ENCODE peak calls at places on chromosome 5, in five cellular contexts. U, I, M, T and O are unnamed samples.

GRCh38 chr5:16784088-16784487 is 152.0 kb downstream of the MYO10 start:
- DNase-seq in T (no peak), I (no peak), M (peak), U (no peak), O (no peak)

GRCh38 chr5:93328833-93329232 is 252.2 kb downstream of the NR2F1-AS1 start:
- DNase-seq in U (no peak), I (no peak), T (no peak), M (no peak), O (no peak)

GRCh38 chr5:139908749-139909148 is 113.1 kb downstream of the PSD2 start:
- DNase-seq in U (no peak), I (peak), T (no peak), M (peak), O (peak)

GRCh38 chr5:80739487-80739886 is 84.7 kb upstream of the DHFR start:
- DNase-seq in T (no peak), M (no peak), U (no peak), I (no peak), O (no peak)

GRCh38 chr5:128711216-128711615 is 173.2 kb upstream of the FBN2 start:
- DNase-seq in M (peak), I (no peak), U (no peak), T (no peak), O (no peak)

GRCh38 chr5:38697013-38697412 is 140.6 kb upstream of the LIFR start:
- DNase-seq in T (no peak), U (no peak), M (peak), I (no peak), O (no peak)

GRCh38 chr5:61651202-61651601 is 319.1 kb downstream of the ZSWIM6 start:
- DNase-seq in T (no peak), I (no peak), U (no peak), M (no peak), O (no peak)

GRCh38 chr5:122354293-122354692 is 42.3 kb downstream of the SNCAIP start:
- DNase-seq in U (no peak), I (no peak), M (peak), T (no peak), O (no peak)

GRCh38 chr5:175772747-175773533 is 98.4 kb upstream of the CPLX2 start:
- DNase-seq in U (peak), I (no peak), T (no peak), M (no peak), O (no peak)

GRCh38 chr5:159915913-159916840 is at the start of gene ADRA1B:
- DNase-seq in I (peak), U (peak), T (peak), M (peak), O (peak)

GRCh38 chr5:107378218-107378899 is 292.4 kb downstream of the EFNA5 start:
- DNase-seq in T (no peak), U (no peak), I (no peak), M (peak), O (no peak)

GRCh38 chr5:7628820-7629219 is 222.1 kb downstream of the CFAP90 start:
- DNase-seq in M (no peak), T (no peak), I (no peak), U (no peak), O (no peak)

GRCh38 chr5:160311491-160312138 is 749 bp downstream of the CCNJL start:
- DNase-seq in T (peak), M (peak), U (no peak), I (no peak), O (no peak)

GRCh38 chr5:125342938-125343401 is 596.5 kb upstream of the ZNF608 start:
- DNase-seq in M (peak), I (no peak), U (no peak), T (no peak), O (no peak)

GRCh38 chr5:172855597-172856292 is 21.7 kb downstream of the ERGIC1 start:
- DNase-seq in U (no peak), M (peak), I (no peak), T (no peak), O (no peak)

GRCh38 chr5:176152191-176152932 is 85.9 kb upstream of the SIMC1 start:
- DNase-seq in M (no peak), T (no peak), U (no peak), I (no peak), O (no peak)

GRCh38 chr5:112762113-112762810 is 24.6 kb downstream of the APC start:
- DNase-seq in U (no peak), I (no peak), M (peak), T (no peak), O (no peak)

GRCh38 chr5:80566711-80567259 is 3.3 kb downstream of the ANKRD34B start:
- DNase-seq in I (no peak), M (peak), U (no peak), T (no peak), O (no peak)

GRCh38 chr5:132064738-132065331 is 4.4 kb downstream of the IL3 start:
- DNase-seq in U (peak), M (peak), I (no peak), T (peak), O (peak)

GRCh38 chr5:132065951-132066701 is 5.7 kb downstream of the IL3 start:
- DNase-seq in U (no peak), M (no peak), I (no peak), T (peak), O (no peak)

GRCh38 chr5:132066871-132067270 is 6.4 kb downstream of the IL3 start:
- DNase-seq in U (no peak), I (no peak), M (no peak), T (peak), O (no peak)

GRCh38 chr5:132064140-132064539 is 3.7 kb downstream of the IL3 start:
- DNase-seq in T (peak), U (no peak), I (no peak), M (no peak), O (no peak)

DNA sequence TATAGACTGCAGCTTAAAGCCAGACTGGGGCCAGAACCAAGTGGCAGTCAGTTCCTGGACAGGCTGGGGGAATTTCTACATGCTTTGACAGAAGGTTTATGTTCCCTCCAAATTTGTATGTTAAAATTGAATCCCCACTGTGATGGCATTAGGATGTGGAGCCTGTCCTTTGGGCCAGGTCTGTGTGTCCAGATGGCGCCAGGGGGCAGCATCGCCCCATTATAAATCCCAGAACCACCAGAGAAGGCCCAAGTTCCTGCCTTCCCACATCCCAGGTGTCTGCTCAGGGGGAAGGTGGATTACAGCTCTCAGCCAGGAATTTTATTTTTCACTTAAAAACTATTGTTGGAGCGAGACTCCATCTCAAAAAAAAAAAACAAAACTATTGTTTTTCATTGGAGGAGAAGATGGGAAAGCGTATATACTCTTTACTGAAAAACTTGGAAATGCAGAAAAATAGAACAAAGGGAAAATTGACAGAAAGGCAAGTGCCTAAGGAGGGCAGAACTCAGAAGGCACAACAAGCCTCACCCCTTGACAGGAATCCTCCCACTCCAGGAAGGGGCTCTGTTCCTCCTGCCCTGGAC is 5.0 kb downstream of the IL3 start:
- DNase-seq in I (no peak), T (peak), U (peak), M (peak), O (no peak)
- TF ChIP-seq CTCF in I (no peak), T (peak), U (peak), M (peak), O (no peak)

GRCh38 chr5:72523960-72524582 is 16.9 kb upstream of the ZNF366 start:
- DNase-seq in I (no peak), T (no peak), U (peak), M (peak), O (no peak)
- TF ChIP-seq CTCF in I (peak), T (peak), U (peak), M (peak), O (no peak)

DNA sequence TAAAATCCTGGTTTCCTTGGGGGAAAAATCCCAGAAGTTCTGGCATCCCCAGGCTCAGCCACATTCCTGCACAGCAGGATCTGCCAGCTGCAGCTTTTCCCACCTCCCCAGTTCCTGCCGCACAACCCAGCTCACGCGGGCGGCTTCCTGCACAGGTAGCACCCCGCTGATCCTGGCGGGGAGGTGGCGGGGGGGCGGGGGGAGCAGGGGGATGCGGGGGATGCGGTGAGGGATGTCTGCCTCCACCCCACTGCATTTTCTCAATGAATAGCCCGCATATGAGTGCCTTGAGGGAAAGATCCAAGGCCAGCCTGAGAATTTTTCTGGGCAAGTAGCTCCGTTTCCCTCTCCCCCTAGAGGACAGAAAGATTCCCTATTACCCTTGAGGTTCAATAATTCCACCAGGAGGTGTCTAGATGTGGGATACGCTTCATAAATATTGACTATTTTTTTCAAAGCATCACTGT is 21.1 kb downstream of the GFPT2 start:
- DNase-seq in T (peak), U (peak), I (no peak), M (peak), O (no peak)
- TF ChIP-seq CTCF in T (no peak), U (no peak), I (no peak), M (no peak), O (no peak)

GRCh38 chr5:67118050-67118620 is 78.5 kb downstream of the CD180 start:
- DNase-seq in I (no peak), M (no peak), T (no peak), U (no peak), O (no peak)

GRCh38 chr5:67111779-67112178 is 84.8 kb downstream of the CD180 start:
- DNase-seq in I (no peak), M (no peak), U (no peak), T (no peak), O (no peak)

GRCh38 chr5:67119010-67119409 is 77.6 kb downstream of the CD180 start:
- DNase-seq in I (no peak), T (no peak), U (no peak), M (no peak), O (no peak)

GRCh38 chr5:67115804-67116203 is 80.8 kb downstream of the CD180 start:
- DNase-seq in M (no peak), I (no peak), T (no peak), U (no peak), O (no peak)

GRCh38 chr5:67115238-67115637 is 81.4 kb downstream of the CD180 start:
- DNase-seq in M (no peak), U (no peak), I (no peak), T (no peak), O (no peak)
- TF ChIP-seq CTCF in M (no peak), U (no peak), I (no peak), T (no peak), O (no peak)

GRCh38 chr5:151741678-151742423 is 16.6 kb downstream of the ATOX1 start:
- DNase-seq in M (peak), U (peak), T (no peak), I (no peak), O (no peak)

GRCh38 chr5:151740336-151740942 is 18.0 kb downstream of the ATOX1 start:
- DNase-seq in M (peak), U (peak), I (peak), T (peak), O (no peak)

GRCh38 chr5:151739395-151739794 is 19.0 kb downstream of the ATOX1 start:
- DNase-seq in T (no peak), M (peak), U (no peak), I (no peak), O (no peak)

GRCh38 chr5:151739939-151740335 is 18.5 kb downstream of the ATOX1 start:
- DNase-seq in T (no peak), M (peak), U (peak), I (no peak), O (no peak)

DNA sequence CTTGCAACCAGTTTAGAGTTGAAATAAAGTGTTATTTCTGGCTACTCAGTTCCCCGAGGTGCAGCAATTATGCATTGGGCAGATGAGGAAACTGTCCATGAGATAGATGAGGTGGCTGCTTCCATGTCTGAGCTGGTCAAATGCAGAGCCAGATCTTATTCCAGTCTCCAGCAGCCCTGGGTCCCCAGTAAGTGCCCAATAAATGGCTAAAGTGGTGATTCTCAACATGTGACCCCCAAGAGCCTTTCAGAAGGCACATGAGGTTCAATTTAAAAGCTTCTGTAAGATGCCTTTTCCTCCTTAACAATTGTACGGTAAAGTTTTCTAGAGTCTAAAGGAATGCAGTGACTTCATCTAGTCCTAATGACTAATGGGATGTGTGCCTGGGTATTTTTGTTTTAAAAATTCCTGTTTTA is 17.5 kb downstream of the ATOX1 start:
- DNase-seq in I (no peak), T (no peak), U (peak), M (peak), O (no peak)
- TF ChIP-seq CTCF in I (no peak), T (no peak), U (peak), M (no peak), O (no peak)

GRCh38 chr5:14913141-14913540 is 41.6 kb upstream of the ANKH start:
- DNase-seq in U (no peak), M (no peak), I (no peak), T (no peak), O (no peak)
- TF ChIP-seq CTCF in U (no peak), M (no peak), I (no peak), T (no peak), O (no peak)

GRCh38 chr5:151570058-151570457 is 21.1 kb downstream of the FAT2 start:
- DNase-seq in U (peak), T (no peak), I (no peak), M (no peak), O (no peak)
- TF ChIP-seq CTCF in U (no peak), T (no peak), I (no peak), M (no peak), O (no peak)

GRCh38 chr5:133363807-133364587 is 248.3 kb downstream of the FSTL4 start:
- DNase-seq in U (no peak), M (no peak), I (peak), T (no peak), O (no peak)

GRCh38 chr5:133364916-133365315 is 247.4 kb downstream of the FSTL4 start:
- DNase-seq in T (no peak), U (no peak), M (no peak), I (no peak), O (no peak)

GRCh38 chr5:133366438-133366837 is 245.9 kb downstream of the FSTL4 start:
- DNase-seq in U (no peak), M (no peak), I (no peak), T (no peak), O (no peak)

GRCh38 chr5:133365738-133366137 is 246.6 kb downstream of the FSTL4 start:
- DNase-seq in U (no peak), I (no peak), M (no peak), T (no peak), O (no peak)

GRCh38 chr5:133365326-133365725 is 247.0 kb downstream of the FSTL4 start:
- DNase-seq in I (no peak), T (no peak), U (no peak), M (no peak), O (no peak)
- TF ChIP-seq CTCF in I (no peak), T (no peak), U (no peak), M (no peak), O (no peak)

DNA sequence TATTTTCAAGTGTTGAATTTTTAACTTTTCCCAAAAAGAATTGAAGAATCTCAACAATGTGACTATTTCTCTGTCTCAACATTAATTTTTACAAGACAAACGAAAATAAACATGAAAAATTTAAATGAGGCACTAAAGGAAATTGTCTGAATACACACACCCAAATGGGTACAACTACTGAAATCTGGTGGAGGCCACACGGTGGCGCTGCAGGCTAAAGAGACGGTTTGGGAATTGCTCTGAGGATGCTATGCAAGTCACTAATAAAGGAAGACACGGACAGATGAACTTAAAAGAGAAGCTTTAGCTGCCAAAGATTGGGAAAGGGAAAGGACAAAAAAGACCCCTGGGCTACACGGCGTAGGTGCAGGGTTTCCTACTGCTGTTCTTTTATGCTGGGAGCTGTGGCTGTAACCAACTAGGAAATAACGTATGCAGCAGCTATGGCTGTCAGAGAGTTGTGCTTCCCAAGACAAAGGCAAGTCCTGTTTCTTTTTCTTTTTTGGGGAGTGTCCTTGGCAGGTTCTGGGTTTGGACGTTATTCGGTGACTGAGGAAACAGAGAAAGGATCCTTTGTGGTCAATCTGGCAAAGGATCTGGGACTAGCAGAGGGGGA is at the start of gene PCDHB10:
- DNase-seq in I (no peak), M (peak), T (peak), U (no peak), O (no peak)
- TF ChIP-seq CTCF in I (no peak), M (peak), T (peak), U (peak), O (no peak)

GRCh38 chr5:126561908-126562307 is 33.1 kb downstream of the ALDH7A1 start:
- DNase-seq in T (no peak), I (no peak), M (no peak), U (no peak), O (no peak)
- TF ChIP-seq CTCF in T (no peak), I (no peak), M (no peak), U (no peak), O (no peak)